ENCODE peak calls at places on chromosome 5, in ten cellular contexts. R, Z, H, O, D, V, K, P, S and J are unnamed samples.

GRCh38 chr5:157345067-157345466 is 79.1 kb downstream of the CYFIP2 start:
- DNase-seq in O (no peak), S (no peak), R (no peak), K (no peak), D (no peak), P (no peak), H (no peak), V (no peak), Z (no peak), J (no peak)

GRCh38 chr5:71938886-71939285 is 168.4 kb upstream of the MAP1B start:
- DNase-seq in D (no peak), H (no peak), R (no peak), O (no peak), V (no peak), S (no peak), P (no peak), Z (no peak), K (no peak), J (no peak)

GRCh38 chr5:90909091-90909503 is 350.5 kb downstream of the ADGRV1 start:
- DNase-seq in P (no peak), D (no peak), R (no peak), S (no peak), O (no peak), K (no peak), V (no peak), Z (no peak), H (no peak), J (no peak)

GRCh38 chr5:10233505-10233904 is 16.2 kb downstream of the ATPSCKMT start:
- DNase-seq in D (no peak), Z (no peak), H (no peak), S (no peak), O (no peak), K (peak), P (no peak), V (peak), R (no peak), J (peak)

GRCh38 chr5:55437452-55437851 is 97.3 kb downstream of the PLPP1 start:
- DNase-seq in D (no peak), S (no peak), H (no peak), Z (no peak), O (no peak), K (no peak), R (no peak), P (no peak), V (no peak), J (no peak)

GRCh38 chr5:43036409-43036808 is 3.7 kb downstream of the ANXA2R start:
- DNase-seq in D (no peak), S (no peak), R (no peak), O (no peak), V (no peak), K (no peak), Z (no peak), H (no peak), P (no peak), J (no peak)

GRCh38 chr5:125277494-125278154 is 531.2 kb upstream of the ZNF608 start:
- DNase-seq in O (no peak), K (peak), H (no peak), D (no peak), Z (no peak), V (peak), S (no peak), R (no peak), P (no peak), J (peak)

GRCh38 chr5:5421149-5421960 is 1.1 kb upstream of the ICE1 start:
- DNase-seq in S (no peak), R (no peak), P (no peak), K (no peak), V (no peak), Z (peak), H (peak), O (peak), D (no peak), J (no peak)

GRCh38 chr5:142110046-142110531 is 1.5 kb downstream of the NDFIP1 start:
- DNase-seq in D (peak), O (no peak), K (no peak), S (no peak), V (no peak), P (no peak), H (peak), R (no peak), Z (peak), J (no peak)

GRCh38 chr5:166341708-166342329 is 1949.6 kb upstream of the WWC1 start:
- DNase-seq in P (no peak), V (peak), S (no peak), O (no peak), H (no peak), D (no peak), K (no peak), Z (no peak), R (no peak), J (no peak)

GRCh38 chr5:149404746-149405549 is 25.9 kb upstream of the IL17B start:
- DNase-seq in P (no peak), O (no peak), K (no peak), S (no peak), D (no peak), Z (no peak), V (no peak), H (no peak), R (no peak), J (no peak)

GRCh38 chr5:25190521-25191000 is 545.8 kb upstream of the CDH10 start:
- DNase-seq in V (no peak), R (no peak), P (no peak), O (no peak), H (no peak), K (no peak), D (no peak), S (no peak), Z (no peak), J (no peak)

GRCh38 chr5:141657937-141658545 is 6.8 kb upstream of the FCHSD1 start:
- DNase-seq in Z (no peak), S (no peak), K (peak), D (no peak), H (no peak), P (no peak), O (no peak), V (no peak), R (no peak), J (peak)

GRCh38 chr5:179974946-179975712 is 67.4 kb upstream of the TBC1D9B start:
- DNase-seq in Z (no peak), V (peak), P (peak), R (peak), H (peak), O (no peak), S (no peak), K (no peak), D (no peak), J (no peak)

GRCh38 chr5:154334406-154335041 is 111.3 kb upstream of the SAP30L start:
- DNase-seq in D (no peak), Z (no peak), H (no peak), P (no peak), V (no peak), O (no peak), K (no peak), S (no peak), R (no peak), J (no peak)

GRCh38 chr5:57778528-57779175 is 296.0 kb upstream of the ACTBL2 start:
- DNase-seq in P (no peak), H (no peak), Z (no peak), O (no peak), R (no peak), S (no peak), K (no peak), V (no peak), D (no peak), J (no peak)

GRCh38 chr5:37833990-37834389 is 5.9 kb downstream of the GDNF start:
- DNase-seq in K (no peak), H (no peak), Z (no peak), V (no peak), R (no peak), P (no peak), O (no peak), S (no peak), D (no peak), J (no peak)

GRCh38 chr5:96439477-96440184 is 6.6 kb upstream of the PCSK1 start:
- DNase-seq in O (no peak), P (peak), S (no peak), H (no peak), D (no peak), Z (no peak), R (no peak), K (no peak), V (no peak), J (no peak)

GRCh38 chr5:102823441-102823874 is 68.4 kb downstream of the PAM start:
- DNase-seq in O (no peak), P (no peak), K (peak), S (no peak), H (no peak), R (no peak), Z (no peak), V (no peak), D (no peak), J (peak)

GRCh38 chr5:113081881-113082546 is 105.4 kb downstream of the DCP2 start:
- DNase-seq in Z (no peak), H (no peak), O (no peak), K (peak), V (no peak), D (no peak), P (no peak), S (no peak), R (no peak), J (no peak)

GRCh38 chr5:139243425-139243965 is 45.3 kb upstream of the SIL1 start:
- DNase-seq in K (no peak), P (no peak), H (no peak), Z (no peak), O (no peak), R (no peak), S (no peak), D (no peak), V (no peak), J (no peak)

GRCh38 chr5:112293587-112293986 is 125.5 kb downstream of the EPB41L4A start:
- DNase-seq in H (no peak), Z (no peak), O (no peak), S (no peak), V (no peak), R (no peak), D (no peak), P (no peak), K (no peak), J (no peak)

GRCh38 chr5:180808461-180809000 is 5.9 kb upstream of the MGAT1 start:
- DNase-seq in V (no peak), Z (no peak), R (no peak), P (no peak), S (no peak), H (no peak), O (no peak), K (no peak), D (peak), J (no peak)

GRCh38 chr5:119537704-119538103 is 85.4 kb downstream of the HSD17B4 start:
- DNase-seq in H (no peak), P (peak), Z (no peak), D (no peak), V (no peak), R (no peak), K (no peak), O (no peak), S (no peak), J (no peak)

GRCh38 chr5:10124287-10124686 is 125.4 kb downstream of the ATPSCKMT start:
- DNase-seq in V (no peak), O (no peak), R (no peak), S (peak), H (no peak), Z (no peak), K (no peak), D (no peak), P (no peak), J (no peak)

GRCh38 chr5:90379652-90380051 is 29.9 kb downstream of the CETN3 start:
- DNase-seq in S (no peak), O (no peak), H (no peak), R (no peak), V (no peak), K (no peak), P (no peak), Z (no peak), D (no peak), J (no peak)

GRCh38 chr5:76402251-76402879 is 720 bp upstream of the IQGAP2 start:
- DNase-seq in R (peak), H (peak), V (peak), Z (peak), D (peak), S (no peak), K (no peak), P (peak), O (peak), J (no peak)

GRCh38 chr5:155150012-155150411 is 136.5 kb downstream of the KIF4B start:
- DNase-seq in O (no peak), K (no peak), R (no peak), H (no peak), V (no peak), Z (no peak), S (no peak), D (no peak), P (no peak), J (no peak)

GRCh38 chr5:10557747-10558295 is 6.0 kb upstream of the ANKRD33B start:
- DNase-seq in V (no peak), S (no peak), P (no peak), D (no peak), H (no peak), K (no peak), Z (no peak), R (no peak), O (no peak), J (no peak)